ENCODE peak calls at places on chromosomes 12 and 14, in five cellular contexts. A is NCI-H69, L is GM20000, J is NCI-H510A treated with DMSO at 0.1 percent for 48 hours, B is iris pigment epithelial cell. O is an unnamed sample.

GRCh38 chr14:19947413-19948090 is 16.8 kb downstream of the OR4K1 start:
- DNase-seq in A (no peak), L (no peak), J (peak; percentile 3), B (no peak), O (no peak)

GRCh38 chr12:79534029-79534867 is 156.5 kb downstream of the PAWR start:
- DNase-seq in A (no peak), L (no peak), J (no peak), B (no peak), O (no peak)

GRCh38 chr14:58280954-58281787 is 17.2 kb upstream of the ARID4A start:
- DNase-seq in A (peak; percentile 10), L (peak; percentile 32), J (no peak), B (peak; percentile 96), O (peak; percentile 17)

GRCh38 chr12:110180591-110181005 is 56.4 kb downstream of the IFT81 start:
- DNase-seq in A (no peak), L (no peak), J (no peak), B (no peak), O (no peak)

GRCh38 chr14:101234588-101234937 is 326.7 kb upstream of the DIO3 start:
- DNase-seq in A (no peak), L (no peak), J (no peak), B (no peak), O (no peak)

GRCh38 chr12:22334696-22335290 is at the start of gene ST8SIA1:
- DNase-seq in A (peak; percentile 66), L (peak; percentile 52), J (no peak), B (peak; percentile 17), O (peak; percentile 16)

GRCh38 chr12:113440947-113441782 is 19.0 kb downstream of the SDSL start:
- DNase-seq in A (no peak), L (no peak), J (no peak), B (no peak), O (no peak)

GRCh38 chr14:68547305-68548193 is 245.3 kb downstream of the ZFP36L1 start:
- DNase-seq in A (no peak), L (no peak), J (no peak), B (peak; percentile 87), O (no peak)

GRCh38 chr12:48618541-48618940 is 48.7 kb upstream of the LALBA start:
- DNase-seq in A (peak; percentile 77), L (peak; percentile 75), J (peak; percentile 81), B (peak; percentile 73), O (peak; percentile 75)

GRCh38 chr12:76317976-76318375 is 30.2 kb downstream of the BBS10 start:
- DNase-seq in A (no peak), L (no peak), J (no peak), B (no peak), O (no peak)

GRCh38 chr12:113877608-113878007 is 88.5 kb downstream of the RBM19 start:
- DNase-seq in A (no peak), L (no peak), J (no peak), B (no peak), O (no peak)

GRCh38 chr12:75863475-75863874 is 168.1 kb downstream of the PHLDA1 start:
- DNase-seq in A (peak; percentile 71), L (no peak), J (no peak), B (no peak), O (no peak)

GRCh38 chr14:22653012-22653621 is 9.0 kb upstream of the OR6J1 start:
- DNase-seq in A (peak; percentile 75), L (peak; percentile 68), J (peak; percentile 14), B (peak; percentile 75), O (peak; percentile 87)

GRCh38 chr12:2682301-2683282 is 112.2 kb upstream of the FKBP4 start:
- DNase-seq in A (peak; percentile 75), L (no peak), J (peak; percentile 21), B (peak; percentile 37), O (peak; percentile 76)

GRCh38 chr12:15650399-15651128 is 138.6 kb downstream of the EPS8 start:
- DNase-seq in A (peak; percentile 39), L (no peak), J (no peak), B (peak; percentile 82), O (no peak)

GRCh38 chr12:47207005-47207717 is 127.4 kb upstream of the AMIGO2 start:
- DNase-seq in A (peak; percentile 94), L (peak; percentile 15), J (peak; percentile 25), B (no peak), O (no peak)

O was measured in NCI-H2171 treated with DMSO at 0.1 percent for 48 hours.